ENCODE peak calls at places on chromosomes 16 and 17, in four cellular contexts. P is heart left ventricle, V is AG09309, M is adipocyte. W is an unnamed sample.

GRCh38 chr16:70395345-70395901 is 43.5 kb downstream of the ST3GAL2 start:
- DNase-seq in P (peak), V (no peak), M (peak), W (peak)

GRCh38 chr17:62680541-62681052 is 53.1 kb downstream of the MRC2 start:
- DNase-seq in P (no peak), V (no peak), M (no peak), W (no peak)

GRCh38 chr17:55769625-55770000 is 18.8 kb downstream of the PCTP start:
- DNase-seq in P (no peak), V (peak), M (peak), W (peak)

GRCh38 chr16:50781043-50781442 is 39.2 kb downstream of the CYLD start:
- DNase-seq in P (no peak), V (no peak), M (no peak), W (no peak)

GRCh38 chr17:5840811-5841446 is 229.2 kb upstream of the WSCD1 start:
- DNase-seq in P (no peak), V (no peak), M (no peak), W (no peak)

GRCh38 chr17:1022278-1023024 is 25.5 kb downstream of the TIMM22 start:
- DNase-seq in P (peak), V (no peak), M (no peak), W (no peak)

GRCh38 chr17:36994438-36994837 is 45.7 kb downstream of the AATF start:
- DNase-seq in P (no peak), V (peak), M (peak), W (peak)

GRCh38 chr16:27703545-27703944 is 153.6 kb downstream of the KATNIP start:
- DNase-seq in P (no peak), V (no peak), M (peak), W (peak)

GRCh38 chr17:31405941-31406371 is 14.5 kb downstream of the RAB11FIP4 start:
- DNase-seq in P (no peak), V (no peak), M (no peak), W (no peak)

GRCh38 chr17:59845595-59846390 is 47.0 kb downstream of the TUBD1 start:
- DNase-seq in P (no peak), V (no peak), M (peak), W (peak)

GRCh38 chr17:72099919-72100318 is 20.9 kb upstream of the SOX9 start:
- DNase-seq in P (no peak), V (no peak), M (no peak), W (no peak)

GRCh38 chr17:80277751-80278671 is 17.4 kb downstream of the RNF213 start:
- DNase-seq in P (peak), V (no peak), M (no peak), W (no peak)

GRCh38 chr17:1967092-1967662 is 58.0 kb downstream of the RTN4RL1 start:
- DNase-seq in P (no peak), V (no peak), M (no peak), W (no peak)

GRCh38 chr17:50095626-50096037 is 481 bp downstream of the PDK2 start:
- DNase-seq in P (no peak), V (no peak), M (peak), W (no peak)

GRCh38 chr17:76929572-76929971 is 61.4 kb downstream of the MGAT5B start:
- DNase-seq in P (no peak), V (no peak), M (no peak), W (no peak)

GRCh38 chr17:50881182-50881581 is 15.0 kb upstream of the TOB1 start:
- DNase-seq in P (no peak), V (no peak), M (no peak), W (no peak)

GRCh38 chr16:79613009-79613408 is 12.5 kb upstream of the MAF start:
- DNase-seq in P (no peak), V (peak), M (no peak), W (peak)

GRCh38 chr17:42675984-42676423 is 790 bp downstream of the PLEKHH3 start:
- DNase-seq in P (peak), V (no peak), M (peak), W (peak)

GRCh38 chr16:14501331-14502255 is 128.5 kb downstream of the PARN start:
- DNase-seq in P (peak), V (peak), M (peak), W (peak)

GRCh38 chr16:11238272-11239202 is 17.5 kb downstream of the SOCS1 start:
- DNase-seq in P (no peak), V (no peak), M (no peak), W (no peak)

GRCh38 chr16:82855471-82855870 is 228.7 kb downstream of the CDH13 start:
- DNase-seq in P (no peak), V (peak), M (peak), W (peak)

GRCh38 chr17:19738073-19738449 is 10.0 kb downstream of the ALDH3A1 start:
- DNase-seq in P (peak), V (no peak), M (no peak), W (no peak)
- H3K4me3 ChIP-seq in P (no peak), V (no peak), M (no peak), W (no peak)

DNA sequence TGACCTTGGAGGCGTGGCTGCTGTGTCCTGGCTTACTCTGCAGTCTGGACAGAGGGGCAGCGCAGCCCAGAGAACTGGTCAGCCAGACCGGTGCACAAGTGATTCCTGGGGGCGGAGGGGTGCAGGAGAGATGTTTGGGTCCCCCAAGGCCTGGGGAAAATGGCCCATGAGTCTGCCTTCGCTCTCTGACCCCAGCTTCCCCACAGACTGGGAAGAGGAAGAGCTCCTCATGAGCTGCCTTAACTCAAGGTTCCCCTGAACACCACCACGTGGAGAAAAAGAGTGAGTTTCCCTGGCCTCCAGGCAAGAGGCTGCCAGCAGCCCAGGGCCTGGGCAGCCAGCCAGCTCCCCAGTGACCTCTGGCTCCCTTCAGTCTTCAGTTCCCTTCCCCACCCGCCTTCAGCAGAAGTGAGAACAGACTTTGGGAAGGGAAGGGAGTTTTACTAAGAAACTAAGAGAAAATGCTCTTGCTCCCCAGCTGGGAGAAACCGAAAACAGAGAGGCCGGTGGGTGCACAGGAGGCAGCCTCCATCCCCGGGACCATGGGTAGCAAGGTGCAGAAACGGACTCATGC is 2.0 kb upstream of the C17orf99 start:
- DNase-seq in P (peak), V (peak), M (peak), W (peak)
- H3K4me3 ChIP-seq in P (no peak), V (no peak), M (peak), W (no peak)

DNA sequence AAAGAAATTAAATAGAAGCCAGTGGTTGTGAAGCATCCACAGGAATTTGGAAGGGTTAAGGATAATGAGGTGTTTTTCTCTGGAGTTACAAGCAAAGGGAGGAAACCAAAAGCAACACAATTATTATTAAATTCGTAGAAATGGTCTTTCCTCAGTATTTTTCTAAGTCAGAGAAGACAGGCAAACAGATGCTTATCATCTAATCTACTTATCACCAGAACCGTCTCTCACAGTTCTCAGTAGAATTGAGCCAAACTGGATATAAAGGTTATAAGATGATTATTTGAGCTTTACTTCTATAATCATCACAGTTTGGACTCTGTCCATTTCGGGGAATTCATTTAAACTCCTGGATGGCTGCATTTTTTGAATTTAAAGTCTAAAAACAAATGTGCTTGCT is 244.9 kb downstream of the KCNJ2 start:
- DNase-seq in P (no peak), V (no peak), M (no peak), W (no peak)
- H3K4me3 ChIP-seq in P (no peak), V (no peak), M (no peak), W (no peak)

GRCh38 chr17:43834106-43834505 is 1.2 kb upstream of the MPP3 start:
- DNase-seq in P (no peak), V (peak), M (peak), W (peak)
- H3K4me3 ChIP-seq in P (no peak), V (no peak), M (peak), W (no peak)

GRCh38 chr17:47401100-47401499 is 77.3 kb downstream of the EFCAB13 start:
- DNase-seq in P (no peak), V (no peak), M (no peak), W (no peak)
- H3K4me3 ChIP-seq in P (no peak), V (no peak), M (no peak), W (no peak)

DNA sequence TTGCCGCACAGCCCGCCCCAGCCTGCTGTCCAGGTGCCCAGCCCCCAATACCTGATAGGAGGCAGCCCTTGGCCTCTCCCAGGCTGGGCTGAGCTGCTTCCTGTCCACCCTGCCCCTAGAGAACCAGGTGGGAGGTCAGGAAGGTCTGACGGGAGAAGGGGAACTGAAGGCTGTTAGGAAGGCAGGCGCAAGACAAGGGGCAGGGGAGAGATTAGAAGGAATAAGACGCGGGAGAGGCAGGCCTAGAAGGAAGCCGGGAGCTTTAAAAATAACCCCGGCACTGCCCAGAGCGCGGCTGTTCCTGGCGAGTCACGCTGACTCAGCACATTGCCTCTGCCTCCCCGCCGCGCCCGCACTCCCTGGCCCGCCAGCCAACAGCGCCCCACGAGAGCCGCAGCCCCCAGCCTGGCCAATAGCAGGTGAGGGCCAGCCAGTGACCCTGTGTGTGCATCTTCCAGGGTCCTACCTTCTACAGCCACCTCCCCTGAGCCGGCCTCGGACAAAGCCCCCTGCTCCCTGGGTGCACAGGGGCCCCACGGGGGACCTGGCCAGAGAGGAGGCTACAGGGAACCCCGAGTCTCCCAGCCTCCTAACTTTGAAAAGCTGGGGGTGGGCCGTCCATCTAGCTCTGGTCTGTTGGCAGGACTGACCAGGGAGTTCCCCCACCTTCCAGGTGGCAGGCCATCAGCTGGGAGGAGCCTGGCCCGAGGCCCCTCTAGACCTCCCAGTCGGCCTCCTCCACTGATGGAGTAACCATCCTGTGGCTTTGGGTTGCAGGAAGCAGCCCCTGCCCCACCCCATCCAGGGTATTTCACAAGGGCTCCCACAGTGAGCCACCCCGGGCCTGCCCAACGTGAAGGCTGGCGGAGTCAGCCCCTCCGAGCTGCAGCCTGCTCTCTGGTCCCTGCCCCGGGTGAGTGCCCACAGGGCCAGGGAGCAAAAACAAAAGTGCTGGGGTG is 4.0 kb downstream of the MAFG start:
- DNase-seq in P (peak), V (peak), M (peak), W (peak)
- H3K4me3 ChIP-seq in P (peak), V (peak), M (peak), W (peak)

GRCh38 chr17:66203274-66204015 is 11.5 kb upstream of the CEP112 start:
- DNase-seq in P (no peak), V (no peak), M (no peak), W (no peak)

GRCh38 chr17:66198242-66198641 is 6.3 kb upstream of the CEP112 start:
- DNase-seq in P (no peak), V (no peak), M (no peak), W (no peak)

DNA sequence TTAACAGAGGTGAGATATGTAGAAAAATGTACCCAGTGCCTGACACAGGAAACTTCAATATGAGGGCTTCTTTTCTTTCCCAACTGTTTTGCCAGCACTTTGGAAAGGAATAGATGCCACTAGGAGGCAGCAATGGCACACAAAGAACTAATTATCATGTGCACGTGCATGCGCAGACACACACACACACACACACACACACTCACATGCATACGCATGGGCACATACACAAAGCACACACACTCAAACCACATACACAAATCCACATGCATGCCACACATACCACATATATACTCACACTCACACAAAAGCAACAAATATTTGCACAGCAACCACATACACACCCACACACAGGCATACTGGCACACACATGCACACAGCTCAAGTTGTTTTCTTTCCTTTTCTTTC is 8.8 kb upstream of the CEP112 start:
- DNase-seq in P (no peak), V (peak), M (peak), W (peak)
- H3K4me3 ChIP-seq in P (no peak), V (no peak), M (no peak), W (no peak)

DNA sequence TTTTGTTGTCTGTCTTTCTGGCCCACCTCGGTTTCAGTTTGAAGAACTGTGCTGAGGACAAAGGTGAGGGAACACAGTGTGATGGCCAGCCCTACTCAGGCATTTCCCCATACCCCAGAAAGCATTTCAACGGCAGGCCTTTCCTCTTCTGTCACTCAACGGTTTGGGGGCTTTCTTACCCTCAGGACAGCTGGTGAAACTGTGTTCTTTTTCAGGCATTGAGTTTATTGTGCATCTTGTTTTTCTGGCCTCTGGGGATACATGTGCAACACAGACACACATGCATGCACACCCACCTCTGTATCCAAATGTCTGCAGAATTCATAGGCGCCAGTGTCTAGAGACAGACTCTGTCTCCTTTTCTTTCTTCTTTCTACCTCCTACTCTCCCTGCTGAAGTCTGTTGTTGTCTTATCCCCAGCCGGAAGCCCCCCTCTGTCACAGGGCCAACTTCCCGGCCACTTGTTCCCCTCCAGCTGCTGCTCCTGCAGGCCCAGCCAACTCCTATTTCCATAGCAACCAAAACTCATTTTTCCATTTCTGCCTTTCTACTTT is 17.0 kb downstream of the CHD9 start:
- DNase-seq in P (peak), V (no peak), M (no peak), W (no peak)
- H3K4me3 ChIP-seq in P (peak), V (no peak), M (no peak), W (no peak)

GRCh38 chr16:73050115-73051099 is 2.5 kb upstream of the ZFHX3 start:
- DNase-seq in P (no peak), V (no peak), M (no peak), W (no peak)

GRCh38 chr16:73053038-73053378 is 5.1 kb upstream of the ZFHX3 start:
- DNase-seq in P (no peak), V (no peak), M (no peak), W (no peak)

GRCh38 chr16:73051903-73052302 is 4.0 kb upstream of the ZFHX3 start:
- DNase-seq in P (no peak), V (no peak), M (no peak), W (no peak)

GRCh38 chr16:73052441-73053030 is 4.6 kb upstream of the ZFHX3 start:
- DNase-seq in P (no peak), V (no peak), M (no peak), W (no peak)

GRCh38 chr16:73051216-73051615 is 3.3 kb upstream of the ZFHX3 start:
- DNase-seq in P (no peak), V (no peak), M (no peak), W (no peak)
- H3K4me3 ChIP-seq in P (no peak), V (no peak), M (no peak), W (no peak)

W was measured in AG10803.